ENCODE peak calls at places on chromosomes 2 and 18, in five cellular contexts. V, S, P, O and J are unnamed samples.

GRCh38 chr2:127530245-127531132 is 4.2 kb upstream of the IWS1 start:
- DNase-seq in S (no peak), O (no peak), V (no peak), P (no peak), J (no peak)

GRCh38 chr2:94984964-94985575 is 40.4 kb upstream of the MAL start:
- DNase-seq in V (no peak), S (no peak), P (no peak), O (no peak), J (no peak)

GRCh38 chr18:67926929-67927864 is 410.7 kb upstream of the DSEL start:
- DNase-seq in P (no peak), V (no peak), O (no peak), S (no peak), J (no peak)

GRCh38 chr2:79946046-79946445 is 358.5 kb downstream of the LRRTM1 start:
- DNase-seq in V (no peak), S (no peak), P (no peak), O (no peak), J (no peak)

GRCh38 chr2:7703523-7704144 is 786.4 kb downstream of the RNF144A start:
- DNase-seq in S (no peak), V (no peak), P (no peak), O (no peak), J (no peak)

GRCh38 chr2:32342811-32343210 is 14.0 kb upstream of the BIRC6 start:
- DNase-seq in O (no peak), P (no peak), S (no peak), V (no peak), J (no peak)

GRCh38 chr2:161824226-161824625 is 200.0 kb downstream of the SLC4A10 start:
- DNase-seq in O (no peak), V (no peak), S (no peak), P (no peak), J (no peak)

GRCh38 chr2:60840880-60841279 is 40.5 kb upstream of the REL start:
- DNase-seq in O (peak), S (no peak), P (no peak), V (no peak), J (no peak)

GRCh38 chr18:3323900-3324299 is 62.0 kb downstream of the MYL12B start:
- DNase-seq in V (peak), O (peak), S (no peak), P (no peak), J (no peak)

GRCh38 chr2:74816540-74817331 is 17.2 kb upstream of the HK2 start:
- DNase-seq in S (no peak), P (peak), O (no peak), V (no peak), J (no peak)

GRCh38 chr2:70861774-70862644 is 26.4 kb upstream of the CD207 start:
- DNase-seq in P (peak), S (peak), O (peak), V (peak), J (peak)

GRCh38 chr2:75100011-75100680 is 99.2 kb downstream of the TACR1 start:
- DNase-seq in V (peak), S (peak), P (no peak), O (no peak), J (peak)

GRCh38 chr2:111108745-111109271 is 11.9 kb upstream of the BCL2L11 start:
- DNase-seq in S (no peak), O (no peak), P (no peak), V (no peak), J (no peak)

GRCh38 chr2:240387669-240388358 is 47.6 kb upstream of the GPC1 start:
- DNase-seq in O (no peak), P (no peak), S (peak), V (peak), J (peak)

GRCh38 chr2:241842620-241843211 is 16.0 kb downstream of the PDCD1 start:
- DNase-seq in V (no peak), O (peak), P (peak), S (no peak), J (no peak)
- H3K4me3 ChIP-seq in V (peak), O (peak), P (no peak), S (no peak), J (no peak)

DNA sequence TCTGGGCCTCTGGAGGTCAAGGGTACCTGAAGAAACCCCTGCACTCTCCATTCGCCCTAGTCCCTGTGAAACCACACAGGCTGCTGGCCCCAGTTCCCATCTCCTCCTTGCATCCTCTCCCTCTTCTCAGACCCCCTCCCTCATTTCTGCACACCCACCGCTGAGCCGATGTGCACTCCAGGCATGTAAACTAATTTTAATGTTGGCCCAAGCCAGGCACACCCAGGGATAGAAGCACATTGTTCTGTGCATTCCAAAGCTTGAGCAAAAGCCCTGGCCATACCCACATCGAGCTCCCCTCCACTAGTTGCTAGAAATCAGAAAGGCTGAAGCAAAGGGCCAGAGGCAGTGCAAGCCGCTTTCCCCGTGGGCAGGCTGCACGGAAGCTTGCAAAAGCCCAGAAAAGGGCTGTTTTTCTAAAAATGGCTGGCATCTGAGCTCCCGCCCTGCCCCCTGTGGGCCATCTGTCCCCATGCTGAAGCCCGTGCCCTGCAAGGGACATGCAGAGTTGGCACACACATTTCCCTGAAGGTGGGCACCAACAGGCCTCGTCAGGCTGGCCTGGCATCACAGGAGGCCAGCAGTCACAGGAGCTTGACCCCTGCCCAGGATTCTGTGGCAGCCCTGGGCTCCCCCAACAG is 181.6 kb downstream of the SMAD7 start:
- DNase-seq in V (no peak), P (no peak), S (no peak), O (no peak), J (no peak)
- TF ChIP-seq CTCF in V (peak), P (no peak), S (no peak), O (no peak), J (peak)

GRCh38 chr2:47520302-47520630 is 117.3 kb downstream of the MSH2 start:
- DNase-seq in O (no peak), P (no peak), S (no peak), V (no peak), J (no peak)
- H3K4me3 ChIP-seq in O (peak), P (no peak), S (peak), V (no peak), J (no peak)

GRCh38 chr2:38835015-38835601 is 40.6 kb downstream of the DHX57 start:
- DNase-seq in S (no peak), P (no peak), O (no peak), V (peak), J (no peak)
- TF ChIP-seq CTCF in S (peak), P (no peak), O (peak), V (peak), J (peak)

DNA sequence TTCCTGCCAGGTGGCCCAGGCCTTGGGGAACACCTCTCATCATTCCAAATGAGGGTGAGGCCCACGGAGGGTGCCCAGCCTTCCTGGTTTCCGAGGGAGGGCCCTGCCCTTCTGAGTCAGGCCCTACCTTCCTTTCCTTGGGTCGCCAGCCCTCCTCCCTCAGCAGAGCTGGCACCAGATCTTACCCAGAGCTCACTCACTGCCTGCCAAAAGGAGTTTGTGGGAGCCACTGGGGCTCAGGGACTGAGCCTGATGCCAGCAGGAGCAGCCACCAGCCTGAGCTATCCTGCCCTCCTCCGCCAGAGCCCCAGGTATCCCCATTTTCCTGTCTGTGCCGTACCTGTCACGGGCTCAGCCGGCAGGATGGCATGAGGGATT is 64.1 kb downstream of the NRP2 start:
- DNase-seq in S (no peak), P (peak), V (no peak), O (no peak), J (no peak)
- H3K4me3 ChIP-seq in S (no peak), P (no peak), V (no peak), O (no peak), J (no peak)

DNA sequence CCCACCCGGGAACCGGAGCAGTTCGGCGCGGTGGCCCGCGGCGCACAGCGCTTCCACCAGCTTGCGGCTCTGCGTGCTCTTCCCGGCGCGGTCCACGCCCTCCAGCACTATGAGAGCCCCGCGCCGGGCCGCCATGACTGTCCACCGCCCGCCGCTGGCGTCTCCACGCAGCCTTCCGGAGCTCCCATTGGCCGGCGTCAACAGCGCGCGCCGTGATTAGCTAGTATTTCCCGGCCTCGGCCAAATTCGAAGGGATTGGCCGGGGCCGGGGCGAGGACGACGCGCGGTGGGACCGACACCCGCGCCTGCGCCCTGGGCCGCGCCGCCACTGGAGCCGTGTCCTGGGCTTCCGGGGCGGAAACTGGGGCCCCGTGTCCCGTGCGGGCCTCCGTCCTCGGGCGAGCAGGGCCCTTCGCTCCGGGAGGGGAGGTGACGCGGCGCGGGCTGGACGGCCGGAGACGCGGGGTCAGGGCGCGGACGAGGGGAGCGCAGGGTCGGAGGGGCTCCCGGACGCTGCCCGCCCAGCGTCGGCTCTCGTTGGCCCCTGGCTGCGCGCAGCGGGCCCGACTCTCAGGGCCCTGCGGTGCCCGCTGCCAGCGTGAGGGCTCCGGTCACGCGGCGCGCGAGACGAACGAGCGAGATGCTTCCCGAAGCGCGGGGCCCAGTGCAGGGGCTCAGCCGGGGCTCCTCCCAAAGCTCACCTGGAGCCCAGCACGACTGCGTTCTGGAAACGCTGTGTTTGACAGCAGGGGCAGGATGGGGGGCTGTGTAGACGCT is at the start of gene DTYMK:
- DNase-seq in O (peak), V (peak), P (peak), S (peak), J (peak)
- TF ChIP-seq CTCF in O (no peak), V (no peak), P (no peak), S (no peak), J (no peak)

GRCh38 chr2:55408946-55409868 is 10.4 kb downstream of the CCDC88A start:
- DNase-seq in O (no peak), V (no peak), P (no peak), S (no peak), J (no peak)
- H3K4me3 ChIP-seq in O (no peak), V (no peak), P (no peak), S (no peak), J (peak)

GRCh38 chr2:169362346-169363026 is at the start of gene LRP2:
- DNase-seq in P (peak), O (peak), V (no peak), S (no peak), J (no peak)
- TF ChIP-seq CTCF in P (peak), O (no peak), V (peak), S (peak), J (no peak)